ENCODE peak calls at places on chromosomes 16 and 17, in four cellular contexts. One of them, this sample, is unnamed.

GRCh38 chr16:48054881-48055601 is 100.8 kb downstream of the ABCC12 start:
- DNase-seq in GM12878: no peak
- DNase-seq in HepG2: peak; percentile 35
- DNase-seq in K562: peak; percentile 43
- DNase-seq in this sample: peak; percentile 66

GRCh38 chr17:59221159-59221847 is 992 bp downstream of the GDPD1 start:
- DNase-seq in GM12878: no peak
- DNase-seq in HepG2: no peak
- DNase-seq in K562: peak; percentile 40
- DNase-seq in this sample: no peak

GRCh38 chr17:19986941-19987714 is 9.5 kb upstream of the AKAP10 start:
- DNase-seq in GM12878: no peak
- DNase-seq in HepG2: no peak
- DNase-seq in K562: no peak
- DNase-seq in this sample: no peak

GRCh38 chr17:81083125-81083765 is 48.3 kb downstream of the BAIAP2 start:
- DNase-seq in GM12878: no peak
- DNase-seq in HepG2: peak; percentile 94
- DNase-seq in K562: no peak
- DNase-seq in this sample: no peak

GRCh38 chr17:44209786-44210341 is 9.6 kb downstream of the UBTF start:
- DNase-seq in GM12878: no peak
- DNase-seq in HepG2: no peak
- DNase-seq in K562: no peak
- DNase-seq in this sample: no peak

GRCh38 chr16:11235703-11235991 is 20.4 kb downstream of the SOCS1 start:
- DNase-seq in GM12878: no peak
- DNase-seq in HepG2: peak; percentile 81
- DNase-seq in K562: no peak
- DNase-seq in this sample: no peak

GRCh38 chr16:16150117-16150877 is 73.0 kb downstream of the ABCC6 start:
- DNase-seq in GM12878: no peak
- DNase-seq in HepG2: no peak
- DNase-seq in K562: no peak
- DNase-seq in this sample: no peak

GRCh38 chr17:61403846-61404701 is 4.4 kb downstream of the TBX2 start:
- DNase-seq in GM12878: no peak
- DNase-seq in HepG2: no peak
- DNase-seq in K562: no peak
- DNase-seq in this sample: no peak

GRCh38 chr17:10217916-10218315 is 19.5 kb upstream of the GAS7 start:
- DNase-seq in GM12878: peak; percentile 12
- DNase-seq in HepG2: no peak
- DNase-seq in K562: no peak
- DNase-seq in this sample: no peak

GRCh38 chr16:66255647-66256046 is 110.8 kb upstream of the CDH5 start:
- DNase-seq in GM12878: no peak
- DNase-seq in HepG2: no peak
- DNase-seq in K562: no peak
- DNase-seq in this sample: peak; percentile 32

GRCh38 chr16:66251406-66252160 is 114.9 kb upstream of the CDH5 start:
- DNase-seq in GM12878: no peak
- DNase-seq in HepG2: no peak
- DNase-seq in K562: no peak
- DNase-seq in this sample: no peak

GRCh38 chr16:66256919-66257318 is 109.6 kb upstream of the CDH5 start:
- DNase-seq in GM12878: no peak
- DNase-seq in HepG2: no peak
- DNase-seq in K562: no peak
- DNase-seq in this sample: no peak

GRCh38 chr16:66254751-66255150 is 111.7 kb upstream of the CDH5 start:
- DNase-seq in GM12878: no peak
- DNase-seq in HepG2: no peak
- DNase-seq in K562: no peak
- DNase-seq in this sample: no peak

GRCh38 chr16:66254106-66254505 is 112.4 kb upstream of the CDH5 start:
- DNase-seq in GM12878: no peak
- DNase-seq in HepG2: no peak
- DNase-seq in K562: no peak
- DNase-seq in this sample: no peak
- TF ChIP-seq CREM in GM12878: no peak
- TF ChIP-seq CREM in HepG2: no peak
- TF ChIP-seq CREM in K562: no peak
- TF ChIP-seq CREM in this sample: no peak

DNA sequence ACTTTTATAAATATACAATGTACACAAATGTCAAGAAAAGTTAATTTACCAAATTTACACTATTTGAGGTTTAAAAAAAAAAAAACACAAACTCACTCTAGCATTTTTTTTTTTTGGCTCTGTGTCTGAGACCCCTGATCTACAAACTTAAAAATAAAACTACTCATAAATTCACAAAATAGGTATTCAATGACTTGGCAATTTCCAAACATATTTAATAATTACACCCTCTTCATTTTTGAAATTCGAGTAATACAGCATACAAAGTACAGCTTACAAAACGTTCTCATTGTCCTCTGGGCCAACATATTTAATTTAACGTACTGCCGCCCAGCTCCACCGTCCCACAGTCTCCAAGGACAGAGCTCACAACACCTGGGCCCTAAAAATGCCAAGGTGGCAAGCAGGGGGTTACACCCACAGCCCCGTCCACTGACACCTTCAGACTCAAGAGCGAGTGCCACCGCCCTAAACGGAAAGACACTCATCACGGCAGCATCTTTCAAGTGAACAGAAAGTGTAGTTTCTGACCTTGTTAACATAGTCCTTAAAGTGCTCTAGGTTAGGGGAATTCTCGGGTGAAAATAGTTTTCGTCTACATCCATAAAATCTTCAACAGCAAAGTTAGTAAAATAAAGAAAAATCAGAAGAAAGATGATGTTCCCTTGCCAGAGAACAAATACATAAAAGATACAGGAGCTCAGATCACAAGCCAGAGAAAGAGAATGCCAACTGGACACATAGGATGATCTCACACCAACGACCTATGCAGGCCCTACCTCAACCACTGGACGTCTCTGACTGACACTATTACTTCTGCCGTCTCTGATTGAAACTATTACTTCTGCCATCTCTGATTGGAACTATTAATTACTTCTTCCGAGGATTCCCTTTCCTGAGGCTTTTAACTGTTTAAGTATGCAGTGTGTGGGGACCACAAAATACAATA is 4.2 kb downstream of the ADCY9 start:
- DNase-seq in GM12878: no peak
- DNase-seq in HepG2: peak; percentile 48
- DNase-seq in K562: no peak
- DNase-seq in this sample: no peak
- TF ChIP-seq CREM in GM12878: no peak
- TF ChIP-seq CREM in HepG2: no peak
- TF ChIP-seq CREM in K562: no peak
- TF ChIP-seq CREM in this sample: no peak

GRCh38 chr16:25707553-25707952 is 15.8 kb downstream of the HS3ST4 start:
- DNase-seq in GM12878: no peak
- DNase-seq in HepG2: no peak
- DNase-seq in K562: no peak
- DNase-seq in this sample: no peak

GRCh38 chr16:25709182-25709581 is 17.4 kb downstream of the HS3ST4 start:
- DNase-seq in GM12878: no peak
- DNase-seq in HepG2: no peak
- DNase-seq in K562: no peak
- DNase-seq in this sample: no peak

GRCh38 chr16:25713785-25714570 is 22.2 kb downstream of the HS3ST4 start:
- DNase-seq in GM12878: no peak
- DNase-seq in HepG2: no peak
- DNase-seq in K562: no peak
- DNase-seq in this sample: no peak

GRCh38 chr16:25707982-25708583 is 16.3 kb downstream of the HS3ST4 start:
- DNase-seq in GM12878: no peak
- DNase-seq in HepG2: peak; percentile 53
- DNase-seq in K562: peak; percentile 62
- DNase-seq in this sample: peak; percentile 58
- TF ChIP-seq CREM in GM12878: no peak
- TF ChIP-seq CREM in HepG2: no peak
- TF ChIP-seq CREM in K562: no peak
- TF ChIP-seq CREM in this sample: no peak

GRCh38 chr17:69208640-69209039 is 20.0 kb downstream of the ABCA10 start:
- DNase-seq in GM12878: no peak
- DNase-seq in HepG2: no peak
- DNase-seq in K562: no peak
- DNase-seq in this sample: no peak

GRCh38 chr17:69218986-69219385 is 9.6 kb downstream of the ABCA10 start:
- DNase-seq in GM12878: no peak
- DNase-seq in HepG2: no peak
- DNase-seq in K562: no peak
- DNase-seq in this sample: no peak

DNA sequence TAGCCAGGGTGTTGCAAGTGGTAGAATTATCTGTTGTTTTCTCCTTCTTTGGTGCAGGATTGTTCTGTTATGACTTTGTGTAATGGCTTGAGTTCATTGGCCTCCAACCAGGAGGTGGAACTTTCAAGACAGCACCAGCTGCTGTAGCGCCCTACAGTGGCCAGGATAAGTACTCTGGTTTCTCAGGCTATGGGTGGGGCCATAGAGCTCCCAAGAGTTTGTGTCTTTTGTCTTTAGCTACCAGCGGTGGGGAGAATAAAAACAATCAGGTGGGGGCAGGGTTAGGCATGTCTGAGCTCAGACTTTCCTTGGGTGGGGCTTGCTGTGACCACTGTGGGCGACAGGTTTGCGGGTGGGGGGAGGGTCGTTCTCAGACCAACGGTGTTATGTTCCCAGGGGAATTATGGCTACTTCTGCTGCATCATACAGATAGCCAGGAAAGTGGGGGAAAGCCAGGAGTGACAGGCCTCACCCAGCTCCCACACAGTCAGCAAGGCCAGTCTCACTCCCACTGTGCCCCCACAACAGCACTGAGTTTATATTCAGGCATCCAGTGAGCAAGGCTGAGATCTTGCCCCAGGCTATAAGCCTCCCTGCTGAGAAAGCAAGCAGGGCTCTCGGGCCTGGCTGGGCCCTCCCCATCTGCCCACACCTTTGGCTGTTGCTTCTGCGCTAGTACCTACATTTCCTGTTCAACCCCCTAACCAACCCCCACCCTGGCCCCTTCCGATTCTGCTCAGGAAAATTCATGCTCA is 15.4 kb downstream of the ABCA10 start:
- DNase-seq in GM12878: no peak
- DNase-seq in HepG2: no peak
- DNase-seq in K562: no peak
- DNase-seq in this sample: peak; percentile 28
- TF ChIP-seq CREM in GM12878: no peak
- TF ChIP-seq CREM in HepG2: no peak
- TF ChIP-seq CREM in K562: no peak
- TF ChIP-seq CREM in this sample: no peak

GRCh38 chr16:15053904-15054303 is 2.0 kb downstream of the NTAN1 start:
- DNase-seq in GM12878: no peak
- DNase-seq in HepG2: no peak
- DNase-seq in K562: no peak
- DNase-seq in this sample: no peak

GRCh38 chr16:15059324-15059723 is 3.5 kb upstream of the NTAN1 start:
- DNase-seq in GM12878: no peak
- DNase-seq in HepG2: no peak
- DNase-seq in K562: no peak
- DNase-seq in this sample: no peak

GRCh38 chr16:15054357-15055140 is 1.3 kb downstream of the NTAN1 start:
- DNase-seq in GM12878: no peak
- DNase-seq in HepG2: no peak
- DNase-seq in K562: no peak
- DNase-seq in this sample: no peak

GRCh38 chr16:15055141-15056053 is 477 bp downstream of the NTAN1 start:
- DNase-seq in GM12878: no peak
- DNase-seq in HepG2: peak; percentile 34
- DNase-seq in K562: peak; percentile 27
- DNase-seq in this sample: peak; percentile 69

GRCh38 chr16:15057755-15058417 is 2.0 kb upstream of the NTAN1 start:
- DNase-seq in GM12878: no peak
- DNase-seq in HepG2: no peak
- DNase-seq in K562: no peak
- DNase-seq in this sample: no peak
- TF ChIP-seq CREM in GM12878: no peak
- TF ChIP-seq CREM in HepG2: no peak
- TF ChIP-seq CREM in K562: no peak
- TF ChIP-seq CREM in this sample: no peak

DNA sequence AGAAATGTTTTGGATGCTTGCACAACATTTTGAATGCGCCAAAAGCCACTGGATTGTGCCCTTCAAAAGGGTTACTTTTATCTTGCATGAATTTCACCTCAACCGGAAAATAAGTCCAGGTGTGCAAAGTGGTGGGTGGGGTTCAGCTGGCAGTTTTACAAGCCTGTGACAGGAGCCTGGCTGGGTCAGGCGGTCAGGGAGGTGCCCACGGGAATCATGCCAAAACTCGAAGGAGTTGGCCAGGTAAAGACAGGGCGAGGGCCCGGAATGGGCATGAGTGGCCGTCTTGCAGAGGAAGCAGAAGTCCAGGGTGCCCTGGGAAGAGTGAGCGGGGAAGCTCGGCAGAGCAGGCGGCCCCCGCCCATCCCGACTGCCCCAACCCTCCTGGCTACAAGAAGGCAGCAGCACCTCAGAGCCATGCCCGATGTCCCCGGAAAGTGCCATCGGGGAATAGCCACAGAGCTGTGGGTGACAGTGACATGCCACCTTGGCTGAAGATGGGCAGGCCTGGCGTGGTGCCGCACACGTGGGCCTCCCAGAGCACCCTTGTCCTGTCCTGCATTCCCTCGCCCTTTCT is 19.1 kb upstream of the CACNG1 start:
- DNase-seq in GM12878: no peak
- DNase-seq in HepG2: no peak
- DNase-seq in K562: no peak
- DNase-seq in this sample: no peak
- TF ChIP-seq CREM in GM12878: no peak
- TF ChIP-seq CREM in HepG2: no peak
- TF ChIP-seq CREM in K562: no peak
- TF ChIP-seq CREM in this sample: no peak

GRCh38 chr16:27179500-27180072 is 23.7 kb upstream of the KDM8 start:
- DNase-seq in GM12878: peak; percentile 55
- DNase-seq in HepG2: peak; percentile 72
- DNase-seq in K562: peak; percentile 86
- DNase-seq in this sample: peak; percentile 92
- TF ChIP-seq CREM in GM12878: no peak
- TF ChIP-seq CREM in HepG2: no peak
- TF ChIP-seq CREM in K562: peak; percentile 45
- TF ChIP-seq CREM in this sample: no peak

GRCh38 chr16:17230932-17231581 is 239.7 kb downstream of the XYLT1 start:
- DNase-seq in GM12878: no peak
- DNase-seq in HepG2: no peak
- DNase-seq in K562: no peak
- DNase-seq in this sample: no peak
- TF ChIP-seq CREM in GM12878: no peak
- TF ChIP-seq CREM in HepG2: no peak
- TF ChIP-seq CREM in K562: no peak
- TF ChIP-seq CREM in this sample: no peak